ENCODE peak calls at places on chromosomes 11 and 22, in six cellular contexts. O is pulmonary artery endothelial cell; G is NCI-H1930; J is effector memory CD8-positive, alpha-beta T cell; Z is NCI-H2081; W is K562. B is an unnamed sample.

GRCh38 chr11:83815736-83816135 is 529.6 kb upstream of the CCDC90B start:
- DNase-seq in O (no peak), G (no peak), J (no peak), Z (no peak), W (no peak), B (no peak)

GRCh38 chr11:73326929-73327811 is 19.1 kb downstream of the ARHGEF17 start:
- DNase-seq in O (no peak), G (no peak), J (no peak), Z (no peak), W (no peak), B (no peak)

GRCh38 chr22:46067159-46068111 is 82.9 kb upstream of the PPARA start:
- DNase-seq in O (no peak), G (no peak), J (no peak), Z (no peak), W (no peak), B (no peak)

GRCh38 chr22:50114221-50114981 is 24.6 kb downstream of the MOV10L1 start:
- DNase-seq in O (peak; percentile 71), G (no peak), J (no peak), Z (no peak), W (no peak), B (peak; percentile 22)

GRCh38 chr11:14789879-14790484 is 102.0 kb downstream of the CYP2R1 start:
- DNase-seq in O (no peak), G (no peak), J (no peak), Z (peak; percentile 3), W (peak; percentile 9), B (no peak)

GRCh38 chr11:105265859-105266258 is 126.3 kb upstream of the CARD18 start:
- DNase-seq in O (no peak), G (no peak), J (no peak), Z (no peak), W (no peak), B (peak; percentile 41)

GRCh38 chr22:36765131-36765942 is 10.6 kb downstream of the IFT27 start:
- DNase-seq in O (no peak), G (no peak), J (no peak), Z (no peak), W (no peak), B (no peak)

GRCh38 chr11:69080361-69080973 is 31.7 kb downstream of the TPCN2 start:
- DNase-seq in O (no peak), G (no peak), J (no peak), Z (no peak), W (no peak), B (no peak)

B was measured in skeletal muscle cell.